ENCODE peak calls at places on chromosomes 5 and 9, in six cellular contexts. One of them, this sample, is unnamed.

GRCh38 chr9:69016366-69017096 is 2.6 kb upstream of the PRKACG start:
- DNase-seq in GM23248: no peak
- DNase-seq in GM12878: no peak
- DNase-seq in IMR-90: no peak
- DNase-seq in mesendoderm: no peak
- DNase-seq in K562: no peak
- DNase-seq in this sample: no peak

GRCh38 chr9:73176450-73176875 is 24.8 kb downstream of the ANXA1 start:
- DNase-seq in GM23248: peak; percentile 68
- DNase-seq in GM12878: no peak
- DNase-seq in IMR-90: no peak
- DNase-seq in mesendoderm: no peak
- DNase-seq in K562: no peak
- DNase-seq in this sample: no peak

GRCh38 chr9:123678038-123678877 is 251.7 kb downstream of the DENND1A start:
- DNase-seq in GM23248: no peak
- DNase-seq in GM12878: no peak
- DNase-seq in IMR-90: peak; percentile 1
- DNase-seq in mesendoderm: no peak
- DNase-seq in K562: no peak
- DNase-seq in this sample: peak; percentile 55

GRCh38 chr9:79015951-79016350 is 555.8 kb upstream of the TLE4 start:
- DNase-seq in GM23248: no peak
- DNase-seq in GM12878: no peak
- DNase-seq in IMR-90: no peak
- DNase-seq in mesendoderm: no peak
- DNase-seq in K562: no peak
- DNase-seq in this sample: no peak

GRCh38 chr9:85741112-85741874 is 461 bp downstream of the AGTPBP1 start:
- DNase-seq in GM23248: peak; percentile 54
- DNase-seq in GM12878: no peak
- DNase-seq in IMR-90: peak; percentile 8
- DNase-seq in mesendoderm: peak; percentile 80
- DNase-seq in K562: peak; percentile 68
- DNase-seq in this sample: peak; percentile 51

GRCh38 chr9:88775037-88775471 is 216.2 kb upstream of the S1PR3 start:
- DNase-seq in GM23248: peak; percentile 94
- DNase-seq in GM12878: no peak
- DNase-seq in IMR-90: peak; percentile 98
- DNase-seq in mesendoderm: no peak
- DNase-seq in K562: peak; percentile 61
- DNase-seq in this sample: no peak

GRCh38 chr5:135092476-135092875 is 58.4 kb upstream of the PITX1 start:
- DNase-seq in GM23248: no peak
- DNase-seq in GM12878: no peak
- DNase-seq in IMR-90: no peak
- DNase-seq in mesendoderm: no peak
- DNase-seq in K562: no peak
- DNase-seq in this sample: no peak

GRCh38 chr9:86389648-86390047 is 35.4 kb upstream of the TUT7 start:
- DNase-seq in GM23248: no peak
- DNase-seq in GM12878: no peak
- DNase-seq in IMR-90: no peak
- DNase-seq in mesendoderm: no peak
- DNase-seq in K562: no peak
- DNase-seq in this sample: no peak

GRCh38 chr9:95585824-95586223 is 69.1 kb upstream of the PTCH1 start:
- DNase-seq in GM23248: no peak
- DNase-seq in GM12878: no peak
- DNase-seq in IMR-90: no peak
- DNase-seq in mesendoderm: no peak
- DNase-seq in K562: no peak
- DNase-seq in this sample: no peak

GRCh38 chr5:153827407-153827806 is 211.3 kb downstream of the FAM114A2 start:
- DNase-seq in GM23248: peak; percentile 40
- DNase-seq in GM12878: no peak
- DNase-seq in IMR-90: no peak
- DNase-seq in mesendoderm: peak; percentile 42
- DNase-seq in K562: no peak
- DNase-seq in this sample: no peak

GRCh38 chr9:126319651-126320050 is 7.0 kb upstream of the MVB12B start:
- DNase-seq in GM23248: no peak
- DNase-seq in GM12878: no peak
- DNase-seq in IMR-90: no peak
- DNase-seq in mesendoderm: no peak
- DNase-seq in K562: no peak
- DNase-seq in this sample: no peak
- H3K9ac ChIP-seq in GM23248: no peak overlapping the region
- H3K9ac ChIP-seq in GM12878: no peak overlapping the region
- H3K9ac ChIP-seq in IMR-90: no peak overlapping the region
- H3K9ac ChIP-seq in mesendoderm: no peak overlapping the region
- H3K9ac ChIP-seq in K562: no peak overlapping the region
- H3K9ac ChIP-seq in this sample: no peak overlapping the region

DNA sequence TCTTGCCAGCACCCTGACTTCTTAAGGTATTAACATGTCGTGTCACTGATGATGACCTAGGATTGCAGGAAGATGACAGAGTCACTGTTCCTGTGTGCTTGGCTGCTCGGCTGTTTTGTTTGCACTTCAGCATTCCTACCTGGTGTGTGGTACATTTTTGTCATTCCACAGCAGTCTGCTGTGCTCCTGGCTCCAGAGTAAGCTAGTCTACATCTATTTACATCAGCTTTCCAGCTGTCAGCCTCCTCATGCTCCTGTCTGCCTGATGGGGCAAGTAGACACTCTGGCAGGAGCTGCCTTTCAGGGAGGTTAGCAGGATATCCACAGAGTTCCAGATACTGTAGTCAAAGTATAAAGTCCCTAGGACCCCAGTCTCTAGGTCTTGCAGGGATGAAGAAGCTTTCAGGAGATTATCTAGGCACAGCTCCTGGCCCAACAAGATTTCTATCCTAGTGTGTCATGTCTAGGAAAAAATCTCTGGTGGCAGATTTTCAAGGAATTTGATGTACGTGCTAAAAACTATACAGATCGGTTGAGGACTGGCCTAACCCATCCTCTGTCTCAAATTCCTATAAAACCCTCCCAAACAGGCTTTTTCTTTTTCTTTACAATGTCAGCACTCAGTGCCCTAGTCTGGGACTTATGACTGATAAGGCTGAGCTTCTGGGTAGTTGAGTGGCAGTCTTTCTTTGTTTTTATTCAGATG is 28.5 kb downstream of the RUSC2 start:
- DNase-seq in GM23248: peak; percentile 92
- DNase-seq in GM12878: no peak
- DNase-seq in IMR-90: peak; percentile 94
- DNase-seq in mesendoderm: peak; percentile 99
- DNase-seq in K562: no peak
- DNase-seq in this sample: no peak
- H3K4me3 ChIP-seq in GM23248: peak overlapping the region; percentile 44
- H3K4me3 ChIP-seq in GM12878: no peak overlapping the region
- H3K4me3 ChIP-seq in IMR-90: no peak overlapping the region
- H3K4me3 ChIP-seq in mesendoderm: no peak overlapping the region
- H3K4me3 ChIP-seq in K562: no peak overlapping the region
- H3K4me3 ChIP-seq in this sample: no peak overlapping the region

GRCh38 chr9:137488330-137488653 is 29.2 kb upstream of the NSMF start:
- DNase-seq in GM23248: no peak
- DNase-seq in GM12878: no peak
- DNase-seq in IMR-90: no peak
- DNase-seq in mesendoderm: no peak
- DNase-seq in K562: no peak
- DNase-seq in this sample: peak; percentile 53
- H3K27ac ChIP-seq in GM23248: no peak overlapping the region
- H3K27ac ChIP-seq in GM12878: no peak overlapping the region
- H3K27ac ChIP-seq in IMR-90: no peak overlapping the region
- H3K27ac ChIP-seq in mesendoderm: no peak overlapping the region
- H3K27ac ChIP-seq in K562: no peak overlapping the region
- H3K27ac ChIP-seq in this sample: no peak overlapping the region

GRCh38 chr9:74499770-74500583 is 2.8 kb downstream of the RORB start:
- DNase-seq in GM23248: no peak
- DNase-seq in GM12878: no peak
- DNase-seq in IMR-90: no peak
- DNase-seq in mesendoderm: peak; percentile 49
- DNase-seq in K562: no peak
- DNase-seq in this sample: no peak

GRCh38 chr9:74500584-74500924 is 3.4 kb downstream of the RORB start:
- DNase-seq in GM23248: no peak
- DNase-seq in GM12878: no peak
- DNase-seq in IMR-90: no peak
- DNase-seq in mesendoderm: peak; percentile 44
- DNase-seq in K562: no peak
- DNase-seq in this sample: no peak

GRCh38 chr9:74498616-74499095 is 1.5 kb downstream of the RORB start:
- DNase-seq in GM23248: peak; percentile 23
- DNase-seq in GM12878: no peak
- DNase-seq in IMR-90: no peak
- DNase-seq in mesendoderm: peak; percentile 50
- DNase-seq in K562: no peak
- DNase-seq in this sample: no peak

GRCh38 chr9:74497750-74498615 is 848 bp downstream of the RORB start:
- DNase-seq in GM23248: peak; percentile 40
- DNase-seq in GM12878: no peak
- DNase-seq in IMR-90: no peak
- DNase-seq in mesendoderm: peak; percentile 64
- DNase-seq in K562: no peak
- DNase-seq in this sample: no peak

GRCh38 chr9:74499111-74499601 is 2.0 kb downstream of the RORB start:
- DNase-seq in GM23248: no peak
- DNase-seq in GM12878: no peak
- DNase-seq in IMR-90: no peak
- DNase-seq in mesendoderm: peak; percentile 49
- DNase-seq in K562: no peak
- DNase-seq in this sample: no peak
- H3K9ac ChIP-seq in GM23248: no peak overlapping the region
- H3K9ac ChIP-seq in GM12878: no peak overlapping the region
- H3K9ac ChIP-seq in IMR-90: no peak overlapping the region
- H3K9ac ChIP-seq in mesendoderm: peak overlapping the region; percentile 17
- H3K9ac ChIP-seq in K562: no peak overlapping the region
- H3K9ac ChIP-seq in this sample: no peak overlapping the region

GRCh38 chr5:80190960-80191359 is 64.9 kb downstream of the SERINC5 start:
- DNase-seq in GM23248: no peak
- DNase-seq in GM12878: peak; percentile 25
- DNase-seq in IMR-90: no peak
- DNase-seq in mesendoderm: no peak
- DNase-seq in K562: no peak
- DNase-seq in this sample: no peak

GRCh38 chr5:80193421-80193820 is 62.4 kb downstream of the SERINC5 start:
- DNase-seq in GM23248: no peak
- DNase-seq in GM12878: no peak
- DNase-seq in IMR-90: no peak
- DNase-seq in mesendoderm: no peak
- DNase-seq in K562: no peak
- DNase-seq in this sample: no peak

GRCh38 chr5:80192507-80193241 is 63.2 kb downstream of the SERINC5 start:
- DNase-seq in GM23248: peak; percentile 46
- DNase-seq in GM12878: no peak
- DNase-seq in IMR-90: peak; percentile 51
- DNase-seq in mesendoderm: no peak
- DNase-seq in K562: peak; percentile 39
- DNase-seq in this sample: no peak

GRCh38 chr5:80191397-80191796 is 64.5 kb downstream of the SERINC5 start:
- DNase-seq in GM23248: no peak
- DNase-seq in GM12878: no peak
- DNase-seq in IMR-90: no peak
- DNase-seq in mesendoderm: no peak
- DNase-seq in K562: no peak
- DNase-seq in this sample: no peak

DNA sequence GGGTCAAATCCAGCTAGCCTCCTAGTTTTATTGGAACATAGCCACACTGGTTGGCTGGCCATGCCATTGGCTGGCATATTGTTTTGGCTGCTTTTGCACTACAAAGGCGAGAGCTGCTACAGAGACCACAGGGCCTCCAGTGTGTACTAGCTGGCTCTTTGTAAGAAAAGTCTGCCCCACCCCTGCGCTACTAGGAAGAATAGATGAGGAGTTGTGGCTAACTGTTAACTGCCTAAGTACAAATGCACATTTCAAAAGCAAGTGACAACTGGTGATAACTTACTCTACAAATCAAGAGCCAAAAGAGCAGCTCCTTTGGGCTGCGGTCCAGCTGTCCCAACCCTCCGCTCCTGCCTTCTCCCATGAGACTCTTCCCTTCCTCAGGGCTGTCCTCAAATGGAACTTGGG is 63.9 kb downstream of the SERINC5 start:
- DNase-seq in GM23248: peak; percentile 22
- DNase-seq in GM12878: no peak
- DNase-seq in IMR-90: no peak
- DNase-seq in mesendoderm: peak; percentile 18
- DNase-seq in K562: peak; percentile 79
- DNase-seq in this sample: peak; percentile 39
- H3K4me3 ChIP-seq in GM23248: peak overlapping the region; percentile 40
- H3K4me3 ChIP-seq in GM12878: no peak overlapping the region
- H3K4me3 ChIP-seq in IMR-90: no peak overlapping the region
- H3K4me3 ChIP-seq in mesendoderm: no peak overlapping the region
- H3K4me3 ChIP-seq in K562: no peak overlapping the region
- H3K4me3 ChIP-seq in this sample: no peak overlapping the region

GRCh38 chr9:696332-697090 is 145.0 kb upstream of the DMRT1 start:
- DNase-seq in GM23248: peak; percentile 88
- DNase-seq in GM12878: no peak
- DNase-seq in IMR-90: peak; percentile 76
- DNase-seq in mesendoderm: peak; percentile 47
- DNase-seq in K562: no peak
- DNase-seq in this sample: no peak
- H3K27ac ChIP-seq in GM23248: peak overlapping the region; percentile 97
- H3K27ac ChIP-seq in GM12878: no peak overlapping the region
- H3K27ac ChIP-seq in IMR-90: peak overlapping the region; percentile 93
- H3K27ac ChIP-seq in mesendoderm: no peak overlapping the region
- H3K27ac ChIP-seq in K562: no peak overlapping the region
- H3K27ac ChIP-seq in this sample: no peak overlapping the region

DNA sequence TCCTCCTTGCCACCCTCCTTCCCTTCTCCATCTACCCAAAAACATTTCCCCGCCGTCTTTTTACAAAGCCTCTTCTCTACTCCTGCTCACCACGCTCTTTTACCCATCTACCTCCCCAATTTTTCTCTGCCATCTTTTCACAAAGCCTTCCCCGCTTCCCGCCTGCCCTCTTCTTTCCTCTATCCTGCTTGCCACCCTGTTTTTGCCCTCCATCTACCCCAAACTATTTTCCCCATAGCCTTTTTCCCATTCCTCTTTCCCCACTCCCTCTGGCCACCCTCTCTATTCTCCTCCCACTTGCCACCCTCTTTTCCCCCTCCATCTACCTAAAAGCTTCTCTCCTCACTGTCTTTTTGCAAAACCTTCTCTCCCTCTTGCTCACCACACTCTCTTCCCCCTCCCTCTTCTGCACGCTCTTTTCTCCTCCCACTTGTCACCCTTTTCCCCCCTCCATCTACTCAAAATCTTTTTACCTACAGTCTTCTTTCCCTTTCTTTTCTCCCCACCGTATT is 19.4 kb upstream of the TRIM52 start:
- DNase-seq in GM23248: no peak
- DNase-seq in GM12878: no peak
- DNase-seq in IMR-90: no peak
- DNase-seq in mesendoderm: peak; percentile 28
- DNase-seq in K562: peak; percentile 38
- DNase-seq in this sample: no peak
- H3K9ac ChIP-seq in GM23248: no peak overlapping the region
- H3K9ac ChIP-seq in GM12878: no peak overlapping the region
- H3K9ac ChIP-seq in IMR-90: no peak overlapping the region
- H3K9ac ChIP-seq in mesendoderm: peak overlapping the region; percentile 85
- H3K9ac ChIP-seq in K562: peak overlapping the region; percentile 89
- H3K9ac ChIP-seq in this sample: no peak overlapping the region

GRCh38 chr5:33891731-33892418 is at the start of gene ADAMTS12:
- DNase-seq in GM23248: peak; percentile 74
- DNase-seq in GM12878: no peak
- DNase-seq in IMR-90: peak; percentile 77
- DNase-seq in mesendoderm: peak; percentile 76
- DNase-seq in K562: no peak
- DNase-seq in this sample: peak; percentile 23
- H3K4me3 ChIP-seq in GM23248: peak within 1 kb of the TSS; percentile 83
- H3K4me3 ChIP-seq in GM12878: peak within 1 kb of the TSS; percentile 67
- H3K4me3 ChIP-seq in IMR-90: peak within 1 kb of the TSS; percentile 57
- H3K4me3 ChIP-seq in mesendoderm: peak within 1 kb of the TSS; percentile 40
- H3K4me3 ChIP-seq in K562: no peak within 1 kb of the TSS
- H3K4me3 ChIP-seq in this sample: no peak within 1 kb of the TSS

This sample was measured in colonic mucosa.